ENCODE peak calls at places on chromosomes 12 and 14, in ten cellular contexts. J is activated T-helper 1 cell treated with anti-CD3 and anti-CD28 coated beads, Interleukin-2, amount 50 U/mL, for 16 hours; E is T-helper 17 cell; N is naive thymus-derived CD8-positive, alpha-beta T cell; Z is MM.1S; C is anterior cingulate cortex; P is cardiac muscle cell; U is left lobe of liver; Y is HCEC 1CT; D is fibroblast of the conjunctiva. W is an unnamed sample.

GRCh38 chr14:104797112-104798044 is 1.8 kb upstream of the AKT1 start:
- DNase-seq in J (no peak), E (no peak), N (no peak), Z (peak; percentile 49), C (no peak), P (peak; percentile 77), U (no peak), Y (no peak), D (no peak), W (no peak)

GRCh38 chr12:49956663-49957569 is 4.8 kb upstream of the AQP5 start:
- DNase-seq in J (no peak), E (no peak), N (no peak), Z (no peak), C (no peak), P (no peak), U (no peak), Y (no peak), D (no peak), W (no peak)

GRCh38 chr14:58278177-58278576 is 20.2 kb upstream of the ARID4A start:
- DNase-seq in J (no peak), E (no peak), N (no peak), Z (no peak), C (no peak), P (no peak), U (no peak), Y (no peak), D (no peak), W (no peak)

GRCh38 chr14:104827173-104828055 is 26.5 kb downstream of the ZBTB42 start:
- DNase-seq in J (peak; percentile 48), E (peak; percentile 44), N (peak; percentile 62), Z (peak; percentile 29), C (no peak), P (peak; percentile 92), U (peak; percentile 55), Y (peak; percentile 43), D (no peak), W (peak; percentile 48)

GRCh38 chr12:118290130-118290529 is 82.6 kb downstream of the TAOK3 start:
- DNase-seq in J (no peak), E (no peak), N (no peak), Z (no peak), C (no peak), P (no peak), U (no peak), Y (no peak), D (no peak), W (peak; percentile 45)

GRCh38 chr12:27619308-27619707 is 76.9 kb upstream of the REP15 start:
- DNase-seq in J (no peak), E (no peak), N (no peak), Z (no peak), C (no peak), P (no peak), U (no peak), Y (peak; percentile 92), D (peak; percentile 56), W (peak; percentile 77)

GRCh38 chr12:42284876-42285275 is 41.0 kb downstream of the ZCRB1 start:
- DNase-seq in J (no peak), E (no peak), N (no peak), Z (no peak), C (no peak), P (no peak), U (no peak), Y (peak; percentile 28), D (no peak), W (peak; percentile 54)

GRCh38 chr12:12176402-12176801 is 90.4 kb downstream of the LRP6 start:
- DNase-seq in J (no peak), E (no peak), N (no peak), Z (no peak), C (no peak), P (no peak), U (no peak), Y (no peak), D (no peak), W (no peak)

GRCh38 chr12:6370994-6371754 is 4.2 kb downstream of the SCNN1A start:
- DNase-seq in J (no peak), E (no peak), N (no peak), Z (no peak), C (no peak), P (no peak), U (no peak), Y (peak; percentile 79), D (no peak), W (peak; percentile 87)

GRCh38 chr12:131604146-131604844 is 106.6 kb upstream of the SFSWAP start:
- DNase-seq in J (no peak), E (peak; percentile 23), N (peak; percentile 22), Z (no peak), C (no peak), P (no peak), U (no peak), Y (no peak), D (no peak), W (no peak)

GRCh38 chr12:105382771-105383632 is 52.5 kb downstream of the C12orf75 start:
- DNase-seq in J (no peak), E (no peak), N (peak; percentile 29), Z (peak; percentile 54), C (no peak), P (peak; percentile 72), U (no peak), Y (peak; percentile 67), D (peak; percentile 65), W (peak; percentile 72)

GRCh38 chr12:125220404-125221273 is 155.4 kb downstream of the AACS start:
- DNase-seq in J (no peak), E (no peak), N (no peak), Z (no peak), C (peak; percentile 13), P (peak; percentile 78), U (peak; percentile 65), Y (no peak), D (no peak), W (no peak)

GRCh38 chr12:5476356-5476755 is 44.4 kb downstream of the NTF3 start:
- DNase-seq in J (no peak), E (no peak), N (no peak), Z (no peak), C (no peak), P (no peak), U (no peak), Y (no peak), D (no peak), W (no peak)

GRCh38 chr14:38171197-38171596 is 36.5 kb upstream of the SSTR1 start:
- DNase-seq in J (no peak), E (no peak), N (no peak), Z (no peak), C (no peak), P (no peak), U (no peak), Y (no peak), D (no peak), W (peak; percentile 25)

GRCh38 chr12:110790301-110790700 is 47.6 kb upstream of the PPP1CC start:
- DNase-seq in J (no peak), E (no peak), N (no peak), Z (no peak), C (no peak), P (no peak), U (no peak), Y (no peak), D (peak; percentile 18), W (peak; percentile 43)

GRCh38 chr14:37150414-37150813 is 22.0 kb downstream of the SLC25A21 start:
- DNase-seq in J (no peak), E (no peak), N (no peak), Z (peak; percentile 42), C (no peak), P (peak; percentile 30), U (no peak), Y (peak; percentile 69), D (peak; percentile 27), W (peak; percentile 34)